ENCODE peak calls at places on chromosomes 4 and X, in nine cellular contexts. X is ELF-1, V is ACHN, C is lung microvascular endothelial cell, G is NCI-H1092, F is A172, P is mammary epithelial cell, I is M059J, A is RPMI8226. Y is an unnamed sample.

GRCh38 chrX:11290673-11291072 is 2.5 kb upstream of the AMELX start:
- DNase-seq in A (no peak), F (no peak), V (no peak), G (no peak), C (no peak), X (no peak), I (no peak), P (no peak), Y (no peak)

GRCh38 chrX:23554304-23554703 is 113.0 kb upstream of the PRDX4 start:
- DNase-seq in G (peak), P (peak), A (peak), I (peak), X (no peak), C (peak), F (peak), V (peak), Y (peak)

GRCh38 chr4:113553082-113553481 is 208.5 kb downstream of the CAMK2D start:
- DNase-seq in P (peak), V (no peak), C (no peak), F (no peak), X (no peak), A (no peak), I (no peak), G (no peak), Y (no peak)

GRCh38 chr4:101597204-101597603 is 193.3 kb upstream of the BANK1 start:
- DNase-seq in A (peak), I (no peak), X (no peak), F (no peak), P (no peak), G (no peak), C (peak), V (no peak), Y (no peak)

GRCh38 chr4:186144180-186144579 is 39.7 kb downstream of the FAM149A start:
- DNase-seq in F (peak), V (peak), G (peak), I (no peak), A (peak), C (peak), P (peak), X (peak), Y (no peak)

GRCh38 chr4:120043828-120044227 is 22.8 kb downstream of the MAD2L1 start:
- DNase-seq in P (no peak), A (no peak), G (no peak), V (no peak), X (no peak), C (no peak), F (no peak), I (no peak), Y (no peak)

GRCh38 chr4:38290360-38290759 is 330.2 kb downstream of the PTTG2 start:
- DNase-seq in P (peak), C (no peak), F (peak), X (no peak), G (no peak), I (peak), A (no peak), V (no peak), Y (no peak)

GRCh38 chr4:71992571-71992970 is 39.2 kb upstream of the NPFFR2 start:
- DNase-seq in C (no peak), X (no peak), G (no peak), I (no peak), V (no peak), A (no peak), F (no peak), P (peak), Y (no peak)

GRCh38 chrX:19110642-19111041 is 11.6 kb downstream of the ADGRG2 start:
- DNase-seq in V (no peak), F (no peak), C (no peak), I (no peak), G (no peak), X (no peak), P (no peak), A (no peak), Y (no peak)

GRCh38 chrX:72254835-72255234 is 16.0 kb upstream of the ERCC6L start:
- DNase-seq in X (no peak), P (no peak), V (no peak), F (no peak), A (no peak), G (peak), C (no peak), I (no peak), Y (no peak)

GRCh38 chr4:26022346-26022891 is 108.4 kb downstream of the SMIM20 start:
- DNase-seq in X (no peak), P (peak), A (no peak), V (no peak), F (peak), C (peak), I (peak), G (peak), Y (no peak)

GRCh38 chrX:17725176-17725575 is 12.1 kb upstream of the SCML1 start:
- DNase-seq in F (no peak), V (no peak), P (no peak), X (no peak), G (no peak), A (no peak), C (peak), I (no peak), Y (no peak)

GRCh38 chr4:24203896-24204295 is 314.0 kb upstream of the PPARGC1A start:
- DNase-seq in V (no peak), G (no peak), P (no peak), F (no peak), X (no peak), C (no peak), I (no peak), A (no peak), Y (peak)

GRCh38 chrX:23287191-23287764 is 47.4 kb upstream of the PTCHD1 start:
- DNase-seq in I (no peak), P (no peak), A (no peak), V (peak), G (no peak), F (no peak), C (no peak), X (no peak), Y (no peak)

GRCh38 chr4:1807258-1807777 is 14.2 kb downstream of the FGFR3 start:
- DNase-seq in P (no peak), A (peak), V (no peak), X (no peak), G (no peak), F (no peak), I (no peak), C (no peak), Y (no peak)

GRCh38 chrX:1658083-1658463 is 43.2 kb downstream of the ASMT start:
- DNase-seq in C (peak), V (no peak), I (no peak), A (no peak), F (peak), P (no peak), G (no peak), X (peak), Y (no peak)

GRCh38 chr4:142222127-142222526 is 585.7 kb downstream of the IL15 start:
- DNase-seq in F (no peak), A (no peak), V (no peak), C (no peak), G (no peak), I (peak), P (peak), X (no peak), Y (no peak)